ENCODE peak calls at places on chromosomes 12 and 14, in four cellular contexts. D, J, E and W are unnamed samples. For H3K9me3, the result is how much of the 10 kb centered on the place peaks cover.

GRCh38 chr12:108526482-108527234 is 11.6 kb downstream of the FICD start:
- DNase-seq in D (no peak), J (no peak), E (no peak), W (no peak)

GRCh38 chr14:70641548-70642312 is at the start of gene TTC9:
- DNase-seq in D (peak), J (no peak), E (no peak), W (peak)

GRCh38 chr14:95784137-95784536 is 70.2 kb upstream of the TCL1A start:
- DNase-seq in D (no peak), J (no peak), E (no peak), W (no peak)

GRCh38 chr12:51401486-51401885 is 10.3 kb upstream of the GALNT6 start:
- DNase-seq in D (no peak), J (no peak), E (no peak), W (no peak)

GRCh38 chr12:92473564-92473963 is 229.2 kb upstream of the PLEKHG7 start:
- DNase-seq in D (no peak), J (no peak), E (no peak), W (no peak)

GRCh38 chr14:63952933-63953437 is 100.2 kb downstream of the SYNE2 start:
- DNase-seq in D (no peak), J (no peak), E (no peak), W (no peak)

GRCh38 chr12:103841690-103842584 is 903 bp upstream of the NT5DC3 start:
- DNase-seq in D (no peak), J (no peak), E (peak), W (peak)

GRCh38 chr12:82687020-82687951 is 580 bp downstream of the TMTC2 start:
- DNase-seq in D (no peak), J (no peak), E (peak), W (peak)

GRCh38 chr14:51597511-51597920 is 54.2 kb upstream of the FRMD6 start:
- DNase-seq in D (no peak), J (no peak), E (no peak), W (no peak)

GRCh38 chr12:56658921-56659320 is 13.1 kb upstream of the ATP5F1B start:
- DNase-seq in D (no peak), J (no peak), E (no peak), W (no peak)

GRCh38 chr12:56661979-56662638 is 16.3 kb upstream of the ATP5F1B start:
- DNase-seq in D (no peak), J (no peak), E (no peak), W (no peak)

GRCh38 chr12:56657416-56658379 is 11.9 kb upstream of the ATP5F1B start:
- DNase-seq in D (no peak), J (no peak), E (no peak), W (no peak)

DNA sequence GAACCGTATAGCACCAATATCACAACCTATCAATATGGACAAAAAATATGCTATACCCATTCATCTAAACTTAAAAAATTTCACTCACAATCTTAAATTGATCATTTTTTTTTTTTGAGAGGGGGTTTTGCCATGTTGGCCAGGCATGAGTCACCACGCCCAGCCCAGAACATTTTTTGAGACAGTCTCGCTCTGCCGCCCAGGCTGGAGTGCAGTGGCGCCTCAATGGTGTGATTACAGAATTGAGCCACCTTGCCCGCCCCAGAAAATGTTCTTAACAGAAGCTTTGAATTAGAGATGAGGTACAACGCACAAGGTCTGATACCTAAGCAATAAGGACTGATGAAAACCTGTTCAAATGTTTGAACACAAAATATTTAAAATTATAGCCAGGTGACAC is 15.8 kb upstream of the ATP5F1B start:
- DNase-seq in D (no peak), J (no peak), E (no peak), W (no peak)
- TF ChIP-seq MAX in D (no peak), J (no peak), E (no peak), W (no peak)

GRCh38 chr12:45779936-45780335 is 50.4 kb downstream of the ARID2 start:
- DNase-seq in D (no peak), J (no peak), E (no peak), W (no peak)

GRCh38 chr12:45775964-45776363 is 46.5 kb downstream of the ARID2 start:
- DNase-seq in D (no peak), J (no peak), E (no peak), W (no peak)

GRCh38 chr12:45773734-45774133 is 44.2 kb downstream of the ARID2 start:
- DNase-seq in D (no peak), J (no peak), E (no peak), W (no peak)

GRCh38 chr12:45775465-45775864 is 46.0 kb downstream of the ARID2 start:
- DNase-seq in D (no peak), J (no peak), E (no peak), W (no peak)

DNA sequence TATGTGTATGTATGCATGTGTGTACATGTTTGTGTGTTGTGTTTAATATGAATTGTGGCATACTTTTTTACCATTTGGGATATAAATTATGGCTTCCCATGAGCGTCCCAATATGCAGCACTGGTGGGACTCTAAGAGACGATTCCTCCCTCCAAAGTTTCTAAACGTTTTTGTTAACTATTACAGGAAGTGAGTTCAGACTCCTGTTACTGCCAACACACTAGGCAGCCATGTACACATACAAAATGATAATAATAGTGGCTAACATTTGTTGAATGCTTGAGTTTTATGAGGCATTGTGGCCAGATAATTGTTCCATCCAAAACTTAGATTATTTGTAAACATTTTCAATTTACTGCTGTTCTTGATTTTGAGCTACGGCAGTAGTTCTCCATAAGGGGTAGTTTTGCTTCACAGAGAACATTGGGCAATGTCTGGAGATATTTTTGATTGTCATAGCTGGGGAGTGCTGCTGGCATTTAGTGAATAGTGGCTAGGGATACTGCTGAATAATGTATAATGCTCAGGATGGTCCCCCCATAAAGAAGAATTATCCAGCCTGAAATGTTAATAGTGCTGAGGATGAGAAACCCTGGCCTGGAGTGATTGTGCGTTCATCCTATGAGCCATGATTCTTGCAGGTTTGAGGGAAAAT is 45.1 kb downstream of the ARID2 start:
- DNase-seq in D (no peak), J (no peak), E (no peak), W (no peak)
- H3K9me3 ChIP-seq in D (under half), J (under half), E (under half), W (under half)

GRCh38 chr12:55974308-55974724 is 438 bp downstream of the RAB5B start:
- DNase-seq in D (peak), J (no peak), E (no peak), W (peak)

GRCh38 chr12:55972906-55973597 is 826 bp upstream of the RAB5B start:
- DNase-seq in D (no peak), J (no peak), E (no peak), W (no peak)

GRCh38 chr12:55970775-55971174 is 3.1 kb upstream of the RAB5B start:
- DNase-seq in D (no peak), J (no peak), E (no peak), W (no peak)

GRCh38 chr12:55972045-55972843 is 1.6 kb upstream of the RAB5B start:
- DNase-seq in D (no peak), J (no peak), E (no peak), W (no peak)

GRCh38 chr12:55973598-55974307 is at the start of gene RAB5B:
- DNase-seq in D (peak), J (peak), E (peak), W (peak)
- TF ChIP-seq REST in D (no peak), J (no peak), E (no peak), W (no peak)

GRCh38 chr12:5102261-5102789 is 58.6 kb downstream of the KCNA5 start:
- DNase-seq in D (no peak), J (no peak), E (no peak), W (no peak)
- TF ChIP-seq MAX in D (no peak), J (no peak), E (no peak), W (no peak)